ENCODE peak calls at places on chromosomes 6 and 20, in four cellular contexts. B is HFF-Myc, Q is small intestine, Y is retinal pigment epithelial cell. Z is an unnamed sample.

GRCh38 chr6:17740559-17741220 is 34.0 kb upstream of the NUP153 start:
- DNase-seq in B (no peak), Q (no peak), Y (no peak), Z (no peak)

GRCh38 chr6:97557355-97557754 is 274.3 kb upstream of the MMS22L start:
- DNase-seq in B (no peak), Q (no peak), Y (no peak), Z (no peak)

GRCh38 chr20:12570371-12570770 is 438.4 kb upstream of the SPTLC3 start:
- DNase-seq in B (no peak), Q (peak), Y (no peak), Z (no peak)

GRCh38 chr6:139027620-139028182 is 844 bp upstream of the ABRACL start:
- DNase-seq in B (no peak), Q (peak), Y (no peak), Z (no peak)

GRCh38 chr6:31736026-31736767 is at the start of gene CLIC1:
- DNase-seq in B (no peak), Q (peak), Y (no peak), Z (no peak)

GRCh38 chr20:64217539-64217938 is 38.0 kb upstream of the PCMTD2 start:
- DNase-seq in B (no peak), Q (no peak), Y (no peak), Z (no peak)

GRCh38 chr6:8029243-8029870 is 34.8 kb downstream of the BLOC1S5 start:
- DNase-seq in B (no peak), Q (no peak), Y (no peak), Z (no peak)

GRCh38 chr6:125132058-125132457 is 21.5 kb upstream of the TPD52L1 start:
- DNase-seq in B (no peak), Q (no peak), Y (no peak), Z (no peak)

GRCh38 chr6:22828179-22829062 is 259.1 kb downstream of the HDGFL1 start:
- DNase-seq in B (peak), Q (peak), Y (peak), Z (peak)

GRCh38 chr6:43728586-43728985 is 41.0 kb upstream of the MRPS18A start:
- DNase-seq in B (no peak), Q (peak), Y (no peak), Z (no peak)

GRCh38 chr20:31523361-31524283 is 9.4 kb downstream of the HM13 start:
- DNase-seq in B (no peak), Q (no peak), Y (peak), Z (no peak)

GRCh38 chr20:11453430-11453829 is 464.3 kb upstream of the BTBD3 start:
- DNase-seq in B (no peak), Q (no peak), Y (no peak), Z (no peak)

GRCh38 chr20:24543741-24544140 is 74.3 kb downstream of the SYNDIG1 start:
- DNase-seq in B (no peak), Q (no peak), Y (no peak), Z (no peak)

GRCh38 chr6:156060013-156060412 is 604.4 kb upstream of the NOX3 start:
- DNase-seq in B (no peak), Q (no peak), Y (no peak), Z (no peak)

GRCh38 chr20:24873015-24873620 is 76.0 kb upstream of the CST7 start:
- DNase-seq in B (no peak), Q (no peak), Y (no peak), Z (no peak)

GRCh38 chr6:169862464-169863148 is 111.2 kb downstream of the ERMARD start:
- DNase-seq in B (no peak), Q (no peak), Y (no peak), Z (no peak)

GRCh38 chr6:36345681-36346417 is 9.2 kb upstream of the BNIP5 start:
- DNase-seq in B (no peak), Q (no peak), Y (no peak), Z (no peak)

GRCh38 chr6:1477432-1478090 is 88.2 kb downstream of the FOXF2 start:
- DNase-seq in B (peak), Q (no peak), Y (peak), Z (no peak)

GRCh38 chr6:157184202-157185015 is 138.9 kb downstream of the TMEM242 start:
- DNase-seq in B (no peak), Q (peak), Y (no peak), Z (no peak)

GRCh38 chr20:4006640-4007039 is 8.7 kb downstream of the RNF24 start:
- DNase-seq in B (no peak), Q (no peak), Y (no peak), Z (no peak)

GRCh38 chr6:150732765-150733539 is 132.6 kb upstream of the MTHFD1L start:
- DNase-seq in B (no peak), Q (no peak), Y (no peak), Z (no peak)

GRCh38 chr6:131858765-131859490 is 51.1 kb downstream of the ENPP1 start:
- DNase-seq in B (peak), Q (peak), Y (no peak), Z (peak)

GRCh38 chr20:13141541-13141940 is 79.5 kb upstream of the ISM1 start:
- DNase-seq in B (peak), Q (no peak), Y (no peak), Z (no peak)

GRCh38 chr20:58431134-58431533 is 42.1 kb downstream of the VAPB start:
- DNase-seq in B (no peak), Q (no peak), Y (no peak), Z (no peak)

GRCh38 chr6:149473080-149474052 is 11.4 kb downstream of the ZC3H12D start:
- DNase-seq in B (no peak), Q (peak), Y (peak), Z (no peak)

GRCh38 chr20:45575931-45576330 is 3.2 kb downstream of the WFDC8 start:
- DNase-seq in B (no peak), Q (no peak), Y (no peak), Z (no peak)

GRCh38 chr6:45619994-45620471 is 242.3 kb upstream of the SUPT3H start:
- DNase-seq in B (no peak), Q (no peak), Y (no peak), Z (no peak)

GRCh38 chr6:10837009-10837691 is 1.2 kb downstream of the MAK start:
- DNase-seq in B (no peak), Q (peak), Y (peak), Z (no peak)

GRCh38 chr6:166553563-166554271 is 32.8 kb downstream of the RAMACL start:
- DNase-seq in B (no peak), Q (no peak), Y (no peak), Z (no peak)

GRCh38 chr6:73722318-73723060 is 26.5 kb downstream of the CD109 start:
- DNase-seq in B (peak), Q (no peak), Y (peak), Z (peak)

GRCh38 chr6:130050230-130050629 is 31.8 kb downstream of the L3MBTL3 start:
- DNase-seq in B (no peak), Q (no peak), Y (no peak), Z (no peak)

GRCh38 chr6:89432875-89433636 is at the start of gene ANKRD6:
- DNase-seq in B (no peak), Q (peak), Y (no peak), Z (no peak)

GRCh38 chr20:44684047-44684965 is 30.9 kb upstream of the CCN5 start:
- DNase-seq in B (no peak), Q (peak), Y (no peak), Z (no peak)

DNA sequence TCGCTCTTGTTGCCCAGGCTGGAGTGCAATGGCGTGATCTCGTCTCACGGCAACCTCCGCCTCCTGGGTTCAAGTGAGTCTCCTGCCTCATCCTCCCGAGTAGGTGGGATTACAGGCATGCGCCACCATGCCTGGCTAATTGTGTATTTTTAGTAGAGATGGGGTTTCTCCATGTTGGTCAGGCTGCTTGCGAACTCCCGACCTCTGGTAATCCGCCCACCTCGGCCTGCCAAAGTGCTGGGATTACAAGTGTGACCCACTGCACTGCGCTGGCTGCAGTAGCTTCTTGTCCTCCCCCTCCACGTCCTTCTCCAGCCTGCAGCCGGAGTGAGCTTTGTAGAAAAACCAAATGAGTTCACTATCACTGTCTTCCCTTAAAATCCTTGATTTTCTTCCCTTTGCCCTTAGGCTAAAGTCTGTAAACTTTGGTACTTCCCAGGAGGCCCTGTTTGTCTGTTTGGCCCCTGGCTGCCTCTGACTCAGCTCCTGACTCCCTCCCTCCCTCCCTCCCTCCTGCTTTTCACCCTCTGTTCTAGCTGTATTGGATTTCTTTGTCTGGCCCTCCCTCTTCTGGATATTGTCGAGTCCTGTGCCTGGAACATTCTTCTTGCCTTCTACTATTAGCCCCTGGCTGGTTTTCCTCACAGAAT is 12.9 kb downstream of the PARD6B start:
- DNase-seq in B (peak), Q (peak), Y (peak), Z (no peak)
- H3K4me3 ChIP-seq in B (no peak), Q (no peak), Y (no peak), Z (no peak)

GRCh38 chr20:54172532-54172855 is 1.3 kb downstream of the CYP24A1 start:
- DNase-seq in B (no peak), Q (no peak), Y (peak), Z (no peak)

GRCh38 chr20:54176610-54177009 is 2.8 kb upstream of the CYP24A1 start:
- DNase-seq in B (no peak), Q (no peak), Y (no peak), Z (no peak)

GRCh38 chr20:54172856-54173652 is 732 bp downstream of the CYP24A1 start:
- DNase-seq in B (no peak), Q (no peak), Y (no peak), Z (no peak)

GRCh38 chr20:54173653-54174451 is at the start of gene CYP24A1:
- DNase-seq in B (no peak), Q (peak), Y (no peak), Z (no peak)

DNA sequence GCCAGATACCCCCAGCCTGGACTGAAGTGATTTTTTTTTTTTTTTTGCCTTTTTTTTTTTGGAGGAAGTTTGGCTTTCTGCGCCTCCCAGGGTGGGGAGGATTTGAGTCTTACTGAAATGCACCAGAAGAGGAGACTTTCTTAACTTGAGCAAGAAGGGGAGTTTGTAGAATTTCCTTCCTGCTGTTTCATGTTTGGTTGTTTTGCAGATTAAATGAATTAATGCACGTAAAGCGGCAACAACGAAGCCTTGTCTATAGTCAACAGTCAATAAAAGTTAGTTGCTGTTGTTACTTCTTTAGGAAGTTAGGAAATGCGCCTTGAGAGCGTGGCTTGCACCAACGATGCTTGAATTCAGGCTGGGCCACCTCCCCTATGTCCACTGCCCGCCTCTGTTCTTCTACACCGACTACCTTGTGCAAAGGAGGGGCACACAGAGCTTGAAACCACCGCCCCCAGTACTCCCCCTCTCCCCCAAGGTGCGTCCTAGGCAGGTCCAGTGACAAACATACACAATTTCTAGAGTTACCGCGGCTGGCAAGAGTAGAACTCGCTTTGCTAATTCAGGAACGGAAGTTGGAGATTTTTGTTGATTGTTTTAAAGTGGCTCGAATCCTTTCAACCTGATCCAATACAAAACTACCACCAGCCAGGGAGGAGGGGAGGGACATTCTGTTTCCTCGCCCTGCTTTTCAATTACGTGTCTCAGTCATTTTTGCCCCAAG is 828 bp upstream of the CYP24A1 start:
- DNase-seq in B (no peak), Q (no peak), Y (no peak), Z (no peak)
- H3K4me3 ChIP-seq in B (peak), Q (no peak), Y (peak), Z (no peak)

DNA sequence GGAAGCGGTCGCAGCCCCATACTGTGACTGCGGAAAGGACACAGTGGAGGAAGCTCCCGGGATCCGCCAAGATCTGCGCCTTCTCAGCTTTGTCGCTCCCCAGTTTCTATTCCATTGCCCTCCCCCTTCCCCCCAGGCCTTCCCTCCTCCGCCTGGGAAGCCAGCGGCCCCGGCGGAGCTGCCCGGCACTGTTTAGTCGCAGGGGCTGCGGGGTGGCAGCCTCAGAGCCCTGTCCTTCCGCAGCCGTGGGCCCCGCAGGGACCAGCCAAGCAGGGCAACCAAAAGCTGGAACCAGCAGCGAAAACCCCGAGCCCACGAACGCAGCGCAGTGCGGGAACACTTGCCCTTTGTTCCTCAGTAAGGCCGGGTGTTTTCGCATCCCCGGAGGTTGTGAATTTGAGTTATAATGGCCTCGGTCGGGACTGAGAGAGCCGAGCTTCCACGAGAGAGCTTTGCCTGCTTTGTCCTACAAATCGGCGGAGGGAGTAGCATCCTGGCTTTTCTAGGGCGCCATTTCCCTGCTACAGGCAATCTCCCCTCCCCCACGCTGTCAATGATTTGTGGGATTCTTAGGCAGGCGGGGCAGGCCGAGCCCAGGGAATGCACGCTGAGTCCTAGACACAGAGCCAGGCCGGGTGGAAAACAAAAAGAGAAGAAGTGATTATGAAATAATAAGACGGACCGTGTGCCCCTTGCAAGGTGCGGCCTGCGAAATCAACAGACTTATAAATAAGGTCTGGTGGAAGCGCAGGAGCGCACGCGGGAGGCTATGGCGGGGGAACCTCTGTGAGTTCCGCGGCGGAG is 4.0 kb upstream of the TUBB2B start:
- DNase-seq in B (no peak), Q (peak), Y (peak), Z (peak)
- H3K4me3 ChIP-seq in B (peak), Q (peak), Y (peak), Z (peak)

DNA sequence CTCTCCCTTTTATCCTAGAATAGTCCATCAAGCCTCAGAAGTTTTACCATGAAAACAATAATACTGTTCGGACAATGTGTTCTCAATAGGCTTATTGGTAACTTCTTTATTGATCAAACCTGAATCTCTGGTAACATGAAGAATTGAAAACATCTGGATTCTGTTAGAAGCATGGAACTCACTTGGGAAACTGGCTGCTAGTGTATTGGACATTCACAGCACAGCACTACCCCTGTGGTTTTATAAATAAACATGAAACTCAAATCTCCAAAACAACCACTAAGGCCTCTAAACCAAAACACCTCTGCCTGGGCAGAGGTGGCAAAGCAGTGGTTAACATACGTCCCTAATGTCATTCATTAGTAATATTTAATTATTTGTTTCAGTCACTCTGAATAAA is 157.6 kb upstream of the KCNQ5 start:
- DNase-seq in B (peak), Q (no peak), Y (no peak), Z (no peak)
- H3K4me3 ChIP-seq in B (no peak), Q (no peak), Y (no peak), Z (no peak)

DNA sequence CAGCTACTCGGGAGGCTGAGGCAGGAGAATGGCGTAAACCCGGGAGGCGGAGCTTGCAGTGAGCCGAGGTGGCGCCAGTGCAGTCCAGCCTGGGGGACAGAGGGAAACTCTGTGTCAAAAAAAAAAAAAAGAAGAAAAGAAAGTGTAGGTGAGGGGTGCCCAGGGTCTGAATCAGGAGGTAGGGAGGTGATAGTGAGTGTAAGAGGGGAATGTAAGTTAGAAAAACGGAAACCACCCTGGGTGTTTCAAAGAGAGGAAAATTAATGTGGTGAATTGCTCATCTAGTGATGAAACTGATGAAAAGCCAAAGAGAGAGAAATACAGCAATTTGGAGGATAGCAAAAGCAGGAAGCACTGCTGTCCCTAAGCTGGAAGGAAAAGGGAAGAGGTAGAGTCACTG is 85.0 kb upstream of the CEP85L start:
- DNase-seq in B (no peak), Q (no peak), Y (no peak), Z (no peak)
- H3K4me3 ChIP-seq in B (no peak), Q (no peak), Y (no peak), Z (no peak)

DNA sequence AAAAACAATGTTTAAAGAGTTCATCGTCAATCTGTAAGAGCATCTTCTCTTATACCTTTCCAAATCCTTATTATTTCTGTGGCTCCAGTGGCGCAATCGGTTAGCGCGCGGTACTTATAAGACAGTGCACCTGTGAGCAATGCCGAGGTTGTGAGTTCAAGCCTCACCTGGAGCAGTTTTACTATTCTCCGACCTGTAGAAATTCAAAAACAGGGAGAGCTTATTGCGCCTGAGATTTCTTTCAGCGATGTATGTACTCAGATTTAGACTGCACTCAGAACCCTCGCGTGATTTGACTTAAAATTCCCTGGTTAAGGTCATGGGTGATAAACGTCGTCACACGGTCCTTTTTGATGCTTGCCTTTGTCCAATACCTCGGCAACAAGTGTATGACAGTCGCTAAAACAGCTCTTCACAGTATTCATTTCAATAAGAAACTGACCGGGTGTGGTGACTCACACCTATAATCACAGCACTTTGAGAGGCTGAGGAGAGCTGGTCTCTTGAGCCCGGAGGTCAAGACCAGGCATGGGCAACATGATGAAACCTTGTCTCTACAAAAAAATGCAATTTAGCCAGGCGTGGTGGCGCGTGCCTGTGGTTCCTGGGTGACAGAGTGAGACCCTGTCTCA is 11.9 kb downstream of the GPX5 start:
- DNase-seq in B (peak), Q (no peak), Y (no peak), Z (no peak)
- H3K4me3 ChIP-seq in B (peak), Q (no peak), Y (peak), Z (peak)

GRCh38 chr20:48725589-48725991 is 102.2 kb downstream of the PREX1 start:
- DNase-seq in B (no peak), Q (no peak), Y (peak), Z (no peak)

GRCh38 chr20:48722737-48723191 is 105.0 kb downstream of the PREX1 start:
- DNase-seq in B (no peak), Q (no peak), Y (no peak), Z (no peak)

GRCh38 chr20:48722002-48722731 is 105.6 kb downstream of the PREX1 start:
- DNase-seq in B (no peak), Q (no peak), Y (no peak), Z (peak)

GRCh38 chr20:48724891-48725588 is 102.8 kb downstream of the PREX1 start:
- DNase-seq in B (no peak), Q (no peak), Y (no peak), Z (no peak)

GRCh38 chr20:48723308-48724264 is 104.2 kb downstream of the PREX1 start:
- DNase-seq in B (no peak), Q (no peak), Y (no peak), Z (no peak)
- H3K4me3 ChIP-seq in B (no peak), Q (no peak), Y (no peak), Z (no peak)

Z was measured in kidney epithelial cell.